ENCODE peak calls at places on chromosomes 11 and 22, in seven cellular contexts. T is fibroblast of mammary gland; W is left ventricle myocardium inferior; U is CD4-positive, alpha-beta T cell; V is activated CD8-positive, alpha-beta T cell treated with anti-CD3 and anti-CD28 coated beads for 36 hours; R is A549; D is PC-3. P is an unnamed sample.

GRCh38 chr22:11627798-11628650 is 3900.0 kb upstream of the OR11H1 start:
- DNase-seq in T (no peak), W (no peak), U (no peak), V (no peak), R (no peak), D (no peak), P (no peak)

GRCh38 chr11:113332638-113333329 is 18.4 kb downstream of the TTC12 start:
- DNase-seq in T (no peak), W (no peak), U (no peak), V (no peak), R (no peak), D (no peak), P (no peak)

GRCh38 chr11:134511255-134511654 is 99.2 kb upstream of the B3GAT1 start:
- DNase-seq in T (no peak), W (no peak), U (no peak), V (no peak), R (no peak), D (no peak), P (no peak)

GRCh38 chr22:25700996-25701815 is 40.8 kb upstream of the MYO18B start:
- DNase-seq in T (peak; percentile 74), W (peak; percentile 39), U (no peak), V (no peak), R (no peak), D (no peak), P (no peak)

GRCh38 chr11:43419460-43419859 is 60.7 kb downstream of the TTC17 start:
- DNase-seq in T (peak; percentile 52), W (no peak), U (no peak), V (peak; percentile 59), R (peak; percentile 6), D (peak; percentile 63), P (no peak)

GRCh38 chr11:78061088-78061920 is 2.4 kb upstream of the THRSP start:
- DNase-seq in T (no peak), W (peak; percentile 67), U (no peak), V (no peak), R (no peak), D (no peak), P (no peak)

GRCh38 chr11:69588270-69588669 is 52.7 kb upstream of the CCND1 start:
- DNase-seq in T (peak; percentile 96), W (no peak), U (no peak), V (no peak), R (peak; percentile 45), D (peak; percentile 85), P (no peak)

GRCh38 chr11:73233211-73233610 is 15.1 kb downstream of the P2RY2 start:
- DNase-seq in T (no peak), W (no peak), U (no peak), V (no peak), R (no peak), D (no peak), P (no peak)

GRCh38 chr11:45209904-45210699 is 63.7 kb downstream of the PRDM11 start:
- DNase-seq in T (peak; percentile 35), W (peak; percentile 94), U (no peak), V (no peak), R (no peak), D (no peak), P (no peak)

GRCh38 chr11:13210424-13210823 is 67.2 kb upstream of the BMAL1 start:
- DNase-seq in T (peak; percentile 84), W (peak; percentile 42), U (no peak), V (peak; percentile 59), R (peak; percentile 72), D (peak; percentile 82), P (peak; percentile 22)

GRCh38 chr11:40885257-40885947 is 574.0 kb downstream of the LRRC4C start:
- DNase-seq in T (no peak), W (no peak), U (no peak), V (no peak), R (no peak), D (peak; percentile 25), P (no peak)

GRCh38 chr11:122287401-122287800 is 171.4 kb upstream of the BLID start:
- DNase-seq in T (no peak), W (no peak), U (no peak), V (no peak), R (no peak), D (no peak), P (no peak)

GRCh38 chr11:38971141-38971540 is 2373.1 kb upstream of the RAG2 start:
- DNase-seq in T (no peak), W (no peak), U (no peak), V (no peak), R (no peak), D (peak; percentile 85), P (no peak)

GRCh38 chr11:76243157-76243556 is 36.9 kb upstream of the WNT11 start:
- DNase-seq in T (no peak), W (no peak), U (no peak), V (no peak), R (no peak), D (no peak), P (no peak)

GRCh38 chr22:50327711-50328019 is 853 bp upstream of the DENND6B start:
- DNase-seq in T (no peak), W (no peak), U (no peak), V (no peak), R (no peak), D (no peak), P (no peak)

GRCh38 chr22:50326225-50326958 is 420 bp downstream of the DENND6B start:
- DNase-seq in T (no peak), W (no peak), U (no peak), V (no peak), R (no peak), D (no peak), P (no peak)

GRCh38 chr22:50329236-50329635 is 2.4 kb upstream of the DENND6B start:
- DNase-seq in T (peak; percentile 69), W (no peak), U (no peak), V (peak; percentile 46), R (no peak), D (peak; percentile 13), P (no peak)

GRCh38 chr22:50325444-50326224 is 1.2 kb downstream of the DENND6B start:
- DNase-seq in T (no peak), W (no peak), U (no peak), V (no peak), R (no peak), D (no peak), P (no peak)

DNA sequence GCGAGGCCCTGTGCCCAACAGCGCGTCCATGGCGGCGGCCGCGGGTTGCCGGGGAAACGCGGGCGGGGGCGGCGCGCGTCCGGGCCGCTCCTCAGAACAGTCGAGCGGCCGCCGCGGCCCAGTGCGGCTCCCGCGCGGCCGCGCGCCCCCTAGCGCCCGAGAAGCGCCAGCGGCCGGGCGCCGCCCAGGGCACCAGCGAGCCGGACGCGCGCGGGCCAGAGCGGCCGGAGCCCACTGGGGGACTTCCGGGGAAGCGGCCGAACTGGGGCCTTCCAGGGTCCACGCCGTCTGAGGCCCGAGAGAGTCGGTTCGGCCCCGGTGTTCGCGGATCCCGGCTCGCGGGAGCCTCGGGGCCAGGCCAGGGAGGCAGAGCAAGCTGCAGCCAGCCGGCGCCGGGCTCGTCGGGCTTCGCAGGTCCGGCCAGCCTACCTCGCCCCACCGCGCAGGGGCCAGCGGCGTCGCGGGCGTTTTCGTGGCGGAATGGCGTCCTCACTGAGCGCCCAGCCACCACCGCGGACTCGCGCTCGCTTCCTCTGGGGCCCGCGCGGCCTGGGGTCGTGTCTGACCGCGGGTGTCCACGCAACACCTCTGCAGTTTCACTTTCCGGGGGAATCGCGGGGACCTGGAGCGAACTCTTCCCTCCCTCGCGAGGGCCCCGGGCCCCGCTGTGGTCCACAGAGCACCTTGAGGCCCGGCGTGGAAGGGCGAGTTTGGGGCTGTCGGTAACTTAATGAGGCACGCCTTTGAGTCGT is at the start of gene DENND6B:
- DNase-seq in T (peak; percentile 62), W (peak; percentile 85), U (peak; percentile 44), V (peak; percentile 74), R (peak; percentile 49), D (peak; percentile 76), P (peak; percentile 74)
- TF ChIP-seq CTCF in T (no peak), W (peak; percentile 68), U (peak; percentile 30), V (peak; percentile 47), R (peak; percentile 84), D (peak; percentile 21), P (peak; percentile 56)

DNA sequence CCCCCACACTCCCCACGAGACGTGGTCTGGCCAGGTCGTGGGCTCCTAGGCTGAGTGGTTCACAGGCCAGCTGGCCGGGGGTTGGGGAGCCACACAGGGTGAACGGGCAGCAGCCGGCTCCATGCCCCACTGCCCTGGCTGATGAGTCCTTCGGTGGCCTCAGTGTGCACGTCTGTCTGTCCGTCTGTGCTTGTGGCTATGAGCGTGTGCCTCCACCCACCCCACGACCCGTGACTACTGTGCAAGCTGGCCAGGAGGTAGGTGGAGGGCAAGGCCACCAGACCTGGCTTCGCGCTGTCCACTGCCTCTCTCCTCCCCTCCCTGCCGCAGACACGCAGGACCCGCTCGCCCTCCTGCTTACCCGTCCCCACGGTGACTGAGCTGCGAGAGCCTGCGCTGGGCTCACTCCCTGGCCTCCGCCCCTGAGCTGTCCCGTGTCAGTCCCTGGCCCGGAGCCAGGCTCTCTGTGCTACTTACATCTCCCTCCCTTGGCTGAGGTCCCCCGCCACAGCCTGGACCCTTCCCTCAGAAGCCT is 14.1 kb downstream of the CSDC2 start:
- DNase-seq in T (peak; percentile 36), W (peak; percentile 88), U (no peak), V (no peak), R (no peak), D (no peak), P (no peak)
- TF ChIP-seq CTCF in T (no peak), W (no peak), U (no peak), V (no peak), R (no peak), D (no peak), P (no peak)

DNA sequence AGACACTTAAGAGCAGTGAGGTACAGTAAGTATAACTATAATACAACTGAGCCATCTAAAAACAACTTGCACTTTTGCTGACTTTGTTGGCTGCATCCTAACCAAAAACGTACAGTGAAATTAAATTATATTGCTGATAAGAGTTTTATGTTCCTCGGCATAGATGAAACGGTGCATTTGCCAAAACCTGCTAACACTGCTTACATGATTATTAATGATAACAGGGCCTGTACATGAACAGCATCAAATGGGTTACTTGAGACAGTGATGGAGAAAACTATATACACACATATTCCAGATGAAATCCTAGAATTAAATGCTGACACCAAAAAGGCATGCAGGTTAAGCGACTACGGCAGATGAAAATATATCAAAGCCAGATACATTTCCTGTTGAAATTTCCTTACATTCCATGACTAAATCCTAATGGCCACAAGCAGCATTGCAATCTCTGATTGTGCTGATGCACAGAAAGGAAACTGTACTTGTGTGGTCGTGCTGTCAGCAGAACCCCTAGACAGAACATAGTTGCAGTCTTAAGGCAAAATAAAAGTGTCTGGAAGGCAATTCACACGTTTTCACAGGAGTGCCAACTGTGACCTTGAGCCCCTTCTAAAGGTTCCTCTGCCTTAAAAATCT is 143.9 kb downstream of the CADM1 start:
- DNase-seq in T (no peak), W (no peak), U (no peak), V (no peak), R (no peak), D (no peak), P (no peak)
- TF ChIP-seq CTCF in T (no peak), W (no peak), U (no peak), V (no peak), R (no peak), D (no peak), P (peak; percentile 15)

DNA sequence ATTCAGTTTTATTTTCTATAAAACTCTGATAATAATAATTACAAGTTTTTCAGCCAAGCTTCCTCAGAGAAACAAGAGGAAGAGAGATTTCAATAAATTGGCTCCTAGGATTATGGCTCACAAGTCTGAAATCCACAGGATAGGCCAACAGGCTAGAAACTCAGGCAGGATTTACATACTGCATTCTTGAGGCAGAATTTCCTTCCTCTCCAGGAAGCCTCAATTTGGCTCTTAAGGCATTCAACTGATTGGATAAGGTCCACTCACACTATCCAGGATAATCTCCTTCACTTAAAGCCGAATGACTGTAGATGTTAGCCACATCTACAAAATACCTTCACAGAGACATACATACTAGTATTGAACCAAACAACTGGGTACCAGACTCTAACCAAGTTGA is 120.3 kb upstream of the FAT3 start:
- DNase-seq in T (no peak), W (no peak), U (no peak), V (no peak), R (no peak), D (no peak), P (no peak)
- TF ChIP-seq CTCF in T (no peak), W (no peak), U (no peak), V (no peak), R (no peak), D (no peak), P (no peak)

P was measured in progenitor cell of endocrine pancreas.